ENCODE peak calls at places on chromosomes 12 and 14, in seven cellular contexts. N is RWPE2, B is lower leg skin, X is HCT116, T is neural progenitor cell, P is HepG2, M is GM12864. E is an unnamed sample.
A peak's percentile ranks its signal among the peaks of the same experiment; 100 is the strongest.

GRCh38 chr12:101050631-101051030 is 159.4 kb downstream of the SLC5A8 start:
- DNase-seq in M (no peak), B (no peak), P (no peak), N (no peak), T (no peak), X (no peak), E (no peak)

GRCh38 chr12:112595415-112595814 is 176.7 kb downstream of the PTPN11 start:
- DNase-seq in N (no peak), T (no peak), P (no peak), X (no peak), M (no peak), B (no peak), E (no peak)

GRCh38 chr12:52155048-52155868 is 36.6 kb downstream of the KRT80 start:
- DNase-seq in P (no peak), B (no peak), M (no peak), X (no peak), T (no peak), N (no peak), E (no peak)

GRCh38 chr12:125381373-125381772 is 316.1 kb downstream of the AACS start:
- DNase-seq in B (no peak), X (no peak), T (peak; percentile 58), M (no peak), P (no peak), N (no peak), E (no peak)

GRCh38 chr12:76193961-76194360 is 109.5 kb upstream of the NAP1L1 start:
- DNase-seq in N (no peak), B (no peak), M (no peak), P (no peak), T (no peak), X (no peak), E (no peak)

GRCh38 chr12:50636505-50636904 is 127.4 kb upstream of the ATF1 start:
- DNase-seq in B (no peak), N (no peak), X (no peak), M (no peak), P (no peak), T (no peak), E (no peak)

GRCh38 chr12:10861366-10861765 is 12.1 kb upstream of the PRR4 start:
- DNase-seq in N (no peak), P (no peak), T (no peak), M (no peak), B (no peak), X (no peak), E (no peak)

GRCh38 chr14:30893819-30894218 is 19.5 kb downstream of the COCH start:
- DNase-seq in M (no peak), B (no peak), N (no peak), P (no peak), T (no peak), X (no peak), E (no peak)

GRCh38 chr12:69932154-69932553 is 107.1 kb downstream of the MYRFL start:
- DNase-seq in P (no peak), X (no peak), B (no peak), T (no peak), N (no peak), M (no peak), E (no peak)

GRCh38 chr14:52012635-52013034 is 23.3 kb downstream of the RTRAF start:
- DNase-seq in B (no peak), X (no peak), T (no peak), P (no peak), M (no peak), N (no peak), E (no peak)

GRCh38 chr12:76113800-76114757 is 29.6 kb upstream of the NAP1L1 start:
- DNase-seq in P (no peak), M (no peak), X (no peak), N (no peak), T (no peak), B (no peak), E (no peak)

GRCh38 chr12:124786065-124786964 is 77.3 kb downstream of the SCARB1 start:
- DNase-seq in N (no peak), X (no peak), T (peak; percentile 92), P (no peak), B (peak; percentile 90), M (no peak), E (no peak)

GRCh38 chr12:50129297-50129696 is 17.3 kb downstream of the COX14 start:
- DNase-seq in X (no peak), M (no peak), N (no peak), P (no peak), T (no peak), B (peak; percentile 15), E (no peak)

GRCh38 chr14:22794533-22794932 is 20.7 kb downstream of the SLC7A7 start:
- DNase-seq in P (no peak), M (peak; percentile 87), X (no peak), B (no peak), N (no peak), T (no peak), E (peak; percentile 56)

GRCh38 chr12:77687346-77687745 is 143.3 kb upstream of the NAV3 start:
- DNase-seq in N (no peak), T (no peak), B (no peak), M (no peak), P (no peak), X (no peak), E (no peak)

DNA sequence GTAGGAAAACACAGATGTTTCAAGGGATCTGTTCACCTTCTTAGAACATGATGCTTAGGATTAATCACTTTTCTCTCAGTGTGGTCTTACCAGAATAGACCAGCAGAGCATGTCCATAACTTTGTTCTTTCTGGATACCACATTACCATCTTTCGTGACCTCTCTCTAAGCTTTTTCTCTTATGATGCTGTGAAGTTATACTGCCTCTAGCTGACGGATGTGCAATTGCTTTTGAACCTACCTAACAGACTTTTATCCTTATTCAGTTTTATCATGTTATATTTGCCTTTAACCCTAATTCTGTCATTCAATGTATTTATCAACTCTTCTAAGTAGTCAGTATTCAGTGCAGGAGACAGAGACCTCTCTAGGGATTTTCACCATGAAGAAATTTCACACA is 246.7 kb downstream of the DACT1 start:
- DNase-seq in B (no peak), T (no peak), N (no peak), M (no peak), P (peak; percentile 3), X (no peak), E (no peak)
- TF ChIP-seq CTCF in B (no peak), T (peak; percentile 37), N (peak; percentile 15), M (peak; percentile 45), P (peak; percentile 8), X (no peak), E (peak; percentile 37)

GRCh38 chr12:6182279-6182898 is 17.8 kb upstream of the CD9 start:
- DNase-seq in X (no peak), M (no peak), P (peak; percentile 75), T (no peak), N (no peak), B (peak; percentile 96), E (no peak)
- H3K4me3 ChIP-seq in X (no peak overlapping the region), M (no peak overlapping the region), P (peak overlapping the region; percentile 43), T (no peak overlapping the region), N (no peak overlapping the region), B (no peak overlapping the region), E (no peak overlapping the region)

DNA sequence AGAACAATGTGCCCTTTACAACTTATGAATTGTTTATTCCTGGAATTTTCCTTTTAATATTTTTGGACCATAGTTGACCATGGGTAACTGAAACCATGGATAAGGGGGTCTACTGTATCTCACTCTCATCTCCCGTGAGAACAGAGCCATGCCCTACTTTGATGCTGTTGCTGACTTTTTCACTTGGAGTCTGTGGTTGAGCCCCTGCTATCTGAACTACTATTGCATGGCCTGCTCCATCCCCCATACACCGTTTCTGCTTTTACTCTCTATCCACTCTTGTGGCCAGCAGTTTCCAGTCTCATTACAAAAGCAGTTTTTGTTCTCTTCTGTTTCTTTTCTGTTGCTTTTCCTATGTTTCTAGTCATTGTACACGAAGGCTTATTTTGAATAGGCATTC is 12.3 kb downstream of the TMTC2 start:
- DNase-seq in M (no peak), P (no peak), X (no peak), T (no peak), N (no peak), B (no peak), E (no peak)
- TF ChIP-seq CTCF in M (no peak), P (no peak), X (no peak), T (no peak), N (no peak), B (no peak), E (no peak)

GRCh38 chr12:95337176-95337575 is 119.6 kb downstream of the VEZT start:
- DNase-seq in B (no peak), X (no peak), N (no peak), P (no peak), T (no peak), M (no peak), E (no peak)

GRCh38 chr12:95336387-95337067 is 118.9 kb downstream of the VEZT start:
- DNase-seq in T (peak; percentile 86), N (no peak), M (no peak), P (peak; percentile 86), X (peak; percentile 65), B (no peak), E (peak; percentile 32)

GRCh38 chr12:95339086-95339788 is 121.6 kb downstream of the VEZT start:
- DNase-seq in P (no peak), T (no peak), B (no peak), N (no peak), X (no peak), M (no peak), E (no peak)

DNA sequence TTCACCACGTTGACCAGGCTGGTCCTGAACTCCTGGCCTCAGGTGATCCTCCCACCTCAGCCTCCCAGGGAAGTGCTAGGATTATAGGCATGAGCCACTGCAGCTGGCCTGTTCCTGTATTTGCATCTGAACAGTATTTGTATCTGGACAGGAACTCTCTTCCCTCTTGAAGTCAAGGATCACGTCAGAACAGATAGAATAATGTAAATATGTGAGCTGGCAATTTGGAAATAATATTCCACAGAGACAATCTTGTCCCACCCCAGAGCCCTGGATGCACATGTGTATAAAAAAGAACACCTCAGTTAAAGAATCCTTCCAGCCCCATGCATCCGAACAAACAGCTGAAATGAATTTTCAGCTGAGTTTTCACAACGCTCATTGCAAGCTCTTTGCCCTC is 118.3 kb downstream of the VEZT start:
- DNase-seq in T (no peak), M (no peak), X (no peak), P (peak; percentile 21), N (no peak), B (no peak), E (no peak)
- H3K4me3 ChIP-seq in T (no peak overlapping the region), M (no peak overlapping the region), X (no peak overlapping the region), P (peak overlapping the region; percentile 9), N (no peak overlapping the region), B (no peak overlapping the region), E (no peak overlapping the region)

DNA sequence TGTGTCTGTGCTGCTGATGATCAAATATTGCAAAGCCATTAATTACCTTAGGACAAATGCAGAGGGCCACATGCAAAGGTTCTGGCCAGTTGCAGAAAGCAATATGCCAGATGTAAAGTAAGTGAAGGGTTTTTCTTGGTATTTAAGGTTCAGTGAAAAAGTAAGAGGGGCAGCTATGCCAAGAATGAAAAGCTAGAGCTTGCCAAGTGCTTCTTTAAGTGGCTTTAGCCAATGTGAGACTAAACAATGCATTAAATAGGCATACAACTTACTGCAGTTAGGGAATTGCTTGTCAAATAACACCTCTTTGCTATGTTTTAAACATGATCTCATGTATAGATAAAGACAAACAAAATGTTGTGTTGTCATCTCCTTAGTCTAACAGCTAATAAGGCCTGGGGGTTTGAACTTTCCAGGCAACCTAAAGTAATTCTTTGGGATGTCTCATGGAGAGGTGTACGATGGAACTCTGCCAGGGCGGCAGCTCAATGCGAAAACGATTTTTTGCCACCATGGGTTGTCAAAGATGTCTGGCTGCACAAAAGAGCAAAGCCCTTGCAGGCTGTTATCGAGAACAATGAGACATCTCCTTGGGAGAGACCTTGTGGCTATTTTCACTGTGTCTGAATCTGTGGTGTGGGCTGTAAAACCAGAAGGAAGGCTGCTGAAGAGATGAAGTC is 12.0 kb downstream of the IGF1 start:
- DNase-seq in X (no peak), B (no peak), N (no peak), T (no peak), M (no peak), P (no peak), E (no peak)
- TF ChIP-seq CTCF in X (no peak), B (no peak), N (no peak), T (no peak), M (no peak), P (no peak), E (no peak)